ENCODE peak calls at places on chromosomes 1 and 21, in eight cellular contexts. P is HTR-8/SVneo, S is posterior vena cava, F is astrocyte of the spinal cord, X is GM12892, W is GM03348, U is HT-29, A is AG20443. V is an unnamed sample.

GRCh38 chr1:45545019-45545493 is 5.6 kb upstream of the AKR1A1 start:
- DNase-seq in P (no peak), S (no peak), F (no peak), X (no peak), W (no peak), U (no peak), A (no peak), V (no peak)

GRCh38 chr1:145908653-145909052 is 1.2 kb downstream of the ITGA10 start:
- DNase-seq in P (no peak), S (no peak), F (peak; percentile 49), X (no peak), W (no peak), U (no peak), A (peak; percentile 52), V (no peak)

GRCh38 chr1:198641506-198641905 is 2.7 kb downstream of the PTPRC start:
- DNase-seq in P (peak; percentile 9), S (no peak), F (no peak), X (no peak), W (no peak), U (no peak), A (no peak), V (no peak)

GRCh38 chr1:34671887-34672286 is 83.0 kb upstream of the GJB5 start:
- DNase-seq in P (no peak), S (no peak), F (no peak), X (no peak), W (no peak), U (no peak), A (no peak), V (no peak)

GRCh38 chr1:12602633-12603024 is 15.4 kb downstream of the DHRS3 start:
- DNase-seq in P (no peak), S (peak; percentile 87), F (no peak), X (no peak), W (no peak), U (no peak), A (no peak), V (no peak)

GRCh38 chr1:87226341-87226760 is 102.3 kb upstream of the LMO4 start:
- DNase-seq in P (peak; percentile 74), S (peak; percentile 94), F (peak; percentile 99), X (no peak), W (peak; percentile 92), U (peak; percentile 90), A (peak; percentile 91), V (peak; percentile 98)

GRCh38 chr21:38293765-38294164 is 37.0 kb downstream of the KCNJ15 start:
- DNase-seq in P (no peak), S (no peak), F (no peak), X (no peak), W (no peak), U (peak; percentile 23), A (no peak), V (no peak)

GRCh38 chr1:39105841-39106765 is 80.0 kb downstream of the NDUFS5 start:
- DNase-seq in P (no peak), S (peak; percentile 86), F (peak; percentile 51), X (no peak), W (peak; percentile 60), U (peak; percentile 41), A (no peak), V (no peak)

GRCh38 chr1:240093120-240093961 is 1.7 kb downstream of the FMN2 start:
- DNase-seq in P (no peak), S (no peak), F (peak; percentile 56), X (peak; percentile 12), W (peak; percentile 48), U (no peak), A (peak; percentile 40), V (no peak)

GRCh38 chr1:205810448-205811157 is 2.4 kb downstream of the SLC41A1 start:
- DNase-seq in P (no peak), S (peak; percentile 64), F (peak; percentile 22), X (no peak), W (no peak), U (peak; percentile 11), A (no peak), V (no peak)

GRCh38 chr1:57986432-57986831 is 560.1 kb downstream of the OMA1 start:
- DNase-seq in P (no peak), S (no peak), F (no peak), X (no peak), W (no peak), U (no peak), A (no peak), V (no peak)

GRCh38 chr1:106603616-106604015 is 452.9 kb upstream of the PRMT6 start:
- DNase-seq in P (no peak), S (no peak), F (no peak), X (no peak), W (no peak), U (no peak), A (no peak), V (no peak)